ENCODE peak calls at places on chromosomes 6 and 20, in ten cellular contexts. W, U, X, H, B, S, T, A, F and C are unnamed samples.

GRCh38 chr20:20546402-20546801 is 166.0 kb downstream of the RALGAPA2 start:
- DNase-seq in W (no peak), U (no peak), X (no peak), H (no peak), B (no peak), S (no peak), T (no peak), A (no peak), F (no peak), C (no peak)

GRCh38 chr6:31888281-31889258 is 8.9 kb downstream of the EHMT2 start:
- DNase-seq in W (no peak), U (peak; percentile 75), X (peak; percentile 61), H (peak; percentile 69), B (peak; percentile 27), S (no peak), T (no peak), A (no peak), F (no peak), C (peak; percentile 39)

GRCh38 chr6:112037783-112038216 is 16.1 kb upstream of the CCN6 start:
- DNase-seq in W (peak; percentile 89), U (no peak), X (peak; percentile 38), H (peak; percentile 23), B (no peak), S (peak; percentile 94), T (no peak), A (no peak), F (peak; percentile 76), C (no peak)

GRCh38 chr20:34896086-34896551 is 19.7 kb downstream of the ACSS2 start:
- DNase-seq in W (no peak), U (no peak), X (no peak), H (no peak), B (no peak), S (no peak), T (no peak), A (no peak), F (no peak), C (no peak)

GRCh38 chr6:37149750-37150149 is 20.2 kb upstream of the PIM1 start:
- DNase-seq in W (no peak), U (no peak), X (no peak), H (no peak), B (no peak), S (no peak), T (no peak), A (no peak), F (no peak), C (no peak)

GRCh38 chr6:129730477-129731165 is 20.6 kb upstream of the ARHGAP18 start:
- DNase-seq in W (no peak), U (no peak), X (no peak), H (peak; percentile 29), B (no peak), S (peak; percentile 48), T (no peak), A (no peak), F (no peak), C (peak; percentile 58)

GRCh38 chr6:158813032-158813431 is 6.1 kb downstream of the EZR start:
- DNase-seq in W (peak; percentile 3), U (no peak), X (no peak), H (no peak), B (no peak), S (no peak), T (no peak), A (no peak), F (no peak), C (no peak)

GRCh38 chr6:26312501-26313390 is 52.3 kb upstream of the BTN3A2 start:
- DNase-seq in W (peak; percentile 85), U (peak; percentile 80), X (peak; percentile 88), H (peak; percentile 88), B (peak; percentile 74), S (peak; percentile 90), T (peak; percentile 87), A (no peak), F (peak; percentile 94), C (peak; percentile 91)

GRCh38 chr6:117906905-117907599 is at the start of gene SLC35F1:
- DNase-seq in W (no peak), U (peak; percentile 41), X (no peak), H (peak; percentile 5), B (no peak), S (peak; percentile 34), T (no peak), A (no peak), F (no peak), C (no peak)
- H3K4me3 ChIP-seq in W (peak within 1 kb of the TSS; percentile 30), U (no peak within 1 kb of the TSS), X (peak within 1 kb of the TSS; percentile 44), H (no peak within 1 kb of the TSS), B (no peak within 1 kb of the TSS), S (peak within 1 kb of the TSS; percentile 61), T (peak within 1 kb of the TSS; percentile 59), A (peak within 1 kb of the TSS; percentile 38), F (peak within 1 kb of the TSS; percentile 45), C (no peak within 1 kb of the TSS)

DNA sequence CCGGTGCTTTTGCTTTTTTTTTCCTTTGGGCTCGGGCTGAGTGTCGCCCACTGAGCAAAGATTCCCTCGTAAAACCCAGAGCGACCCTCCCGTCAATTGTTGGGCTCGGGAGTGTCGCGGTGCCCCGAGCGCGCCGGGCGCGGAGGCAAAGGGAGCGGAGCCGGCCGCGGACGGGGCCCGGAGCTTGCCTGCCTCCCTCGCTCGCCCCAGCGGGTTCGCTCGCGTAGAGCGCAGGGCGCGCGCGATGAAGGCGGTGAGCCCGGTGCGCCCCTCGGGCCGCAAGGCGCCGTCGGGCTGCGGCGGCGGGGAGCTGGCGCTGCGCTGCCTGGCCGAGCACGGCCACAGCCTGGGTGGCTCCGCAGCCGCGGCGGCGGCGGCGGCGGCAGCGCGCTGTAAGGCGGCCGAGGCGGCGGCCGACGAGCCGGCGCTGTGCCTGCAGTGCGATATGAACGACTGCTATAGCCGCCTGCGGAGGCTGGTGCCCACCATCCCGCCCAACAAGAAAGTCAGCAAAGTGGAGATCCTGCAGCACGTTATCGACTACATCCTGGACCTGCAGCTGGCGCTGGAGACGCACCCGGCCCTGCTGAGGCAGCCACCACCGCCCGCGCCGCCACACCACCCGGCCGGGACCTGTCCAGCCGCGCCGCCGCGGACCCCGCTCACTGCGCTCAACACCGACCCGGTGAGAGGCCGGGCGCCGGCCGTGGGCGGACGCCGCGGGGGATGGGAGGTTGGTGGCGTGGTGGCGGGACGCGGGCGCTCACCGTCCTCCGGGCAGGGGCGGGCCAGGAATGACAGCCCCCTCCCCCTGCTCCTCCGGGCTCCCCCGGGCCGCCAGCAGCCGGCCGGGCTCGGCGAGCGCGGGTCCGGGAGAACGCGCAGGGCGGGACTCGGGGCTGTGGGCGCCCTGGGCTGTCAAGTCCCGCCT is 606 bp downstream of the ID4 start:
- DNase-seq in W (peak; percentile 30), U (peak; percentile 61), X (peak; percentile 20), H (no peak), B (no peak), S (peak; percentile 55), T (peak; percentile 52), A (no peak), F (no peak), C (no peak)
- H3K4me1 ChIP-seq in W (no peaks in the 10 kb centered on the region), U (no peaks in the 10 kb centered on the region), X (no peaks in the 10 kb centered on the region), H (no peaks in the 10 kb centered on the region), B (no peaks in the 10 kb centered on the region), S (peaks cover 33% of the 10 kb centered on the region), T (no peaks in the 10 kb centered on the region), A (no peaks in the 10 kb centered on the region), F (peaks cover 3% of the 10 kb centered on the region), C (no peaks in the 10 kb centered on the region)

GRCh38 chr6:142881771-142882170 is 63.2 kb downstream of the HIVEP2 start:
- DNase-seq in W (no peak), U (no peak), X (no peak), H (no peak), B (no peak), S (no peak), T (no peak), A (no peak), F (no peak), C (no peak)

GRCh38 chr6:142885182-142885867 is 59.7 kb downstream of the HIVEP2 start:
- DNase-seq in W (peak; percentile 48), U (no peak), X (no peak), H (peak; percentile 45), B (peak; percentile 49), S (peak; percentile 95), T (no peak), A (no peak), F (peak; percentile 31), C (peak; percentile 31)

GRCh38 chr6:142881290-142881689 is 63.7 kb downstream of the HIVEP2 start:
- DNase-seq in W (no peak), U (no peak), X (no peak), H (no peak), B (no peak), S (no peak), T (no peak), A (no peak), F (no peak), C (no peak)

GRCh38 chr6:142884214-142885035 is 60.6 kb downstream of the HIVEP2 start:
- DNase-seq in W (no peak), U (no peak), X (no peak), H (no peak), B (no peak), S (no peak), T (no peak), A (no peak), F (no peak), C (no peak)

GRCh38 chr6:142883011-142883410 is 62.0 kb downstream of the HIVEP2 start:
- DNase-seq in W (no peak), U (no peak), X (no peak), H (no peak), B (no peak), S (peak; percentile 68), T (no peak), A (no peak), F (no peak), C (no peak)
- H3K4me3 ChIP-seq in W (no peak overlapping the region), U (no peak overlapping the region), X (no peak overlapping the region), H (no peak overlapping the region), B (no peak overlapping the region), S (no peak overlapping the region), T (no peak overlapping the region), A (no peak overlapping the region), F (no peak overlapping the region), C (no peak overlapping the region)

GRCh38 chr6:170148709-170149470 is 142.0 kb downstream of the DLL1 start:
- DNase-seq in W (no peak), U (no peak), X (no peak), H (no peak), B (no peak), S (no peak), T (peak; percentile 34), A (no peak), F (no peak), C (no peak)

GRCh38 chr6:170147832-170148708 is 142.8 kb downstream of the DLL1 start:
- DNase-seq in W (no peak), U (no peak), X (no peak), H (peak; percentile 63), B (peak; percentile 62), S (no peak), T (peak; percentile 43), A (no peak), F (no peak), C (no peak)

GRCh38 chr6:170147056-170147787 is 143.7 kb downstream of the DLL1 start:
- DNase-seq in W (no peak), U (no peak), X (no peak), H (no peak), B (no peak), S (no peak), T (peak; percentile 38), A (no peak), F (no peak), C (no peak)

GRCh38 chr6:170144952-170145587 is 145.8 kb downstream of the DLL1 start:
- DNase-seq in W (no peak), U (no peak), X (no peak), H (no peak), B (no peak), S (no peak), T (no peak), A (no peak), F (no peak), C (no peak)

DNA sequence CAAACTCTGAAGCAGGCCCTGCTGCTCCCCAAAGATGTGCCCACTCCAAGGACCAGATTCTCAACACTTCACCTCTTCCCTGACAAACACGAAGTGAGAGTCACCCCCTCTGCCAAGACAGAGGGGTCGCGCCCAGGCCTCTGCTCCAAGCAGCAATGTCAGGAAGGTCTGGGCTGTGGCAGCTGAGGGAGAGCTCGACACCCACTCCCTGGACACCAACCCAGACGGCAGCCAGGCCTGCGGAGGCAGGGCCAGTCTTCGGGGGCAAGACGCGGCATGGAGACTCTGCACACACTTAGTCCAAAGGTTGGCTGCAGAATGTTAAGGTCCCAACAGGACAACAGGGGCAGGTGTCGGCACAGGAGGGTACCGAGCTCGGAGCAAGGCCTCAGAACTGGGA is 144.2 kb downstream of the DLL1 start:
- DNase-seq in W (no peak), U (no peak), X (no peak), H (no peak), B (no peak), S (no peak), T (peak; percentile 42), A (no peak), F (no peak), C (no peak)
- H3K4me1 ChIP-seq in W (no peaks in the 10 kb centered on the region), U (no peaks in the 10 kb centered on the region), X (no peaks in the 10 kb centered on the region), H (peaks cover 71% of the 10 kb centered on the region), B (peaks cover 44% of the 10 kb centered on the region), S (peaks cover 3% of the 10 kb centered on the region), T (no peaks in the 10 kb centered on the region), A (peaks cover 6% of the 10 kb centered on the region), F (no peaks in the 10 kb centered on the region), C (peaks cover 20% of the 10 kb centered on the region)